ENCODE peak calls at places on chromosomes 11 and 22, in four cellular contexts. S is ascending aorta; V is CD4-positive, CD25-positive, alpha-beta regulatory T cell; R is heart right ventricle. Z is an unnamed sample. For H3K4me1, the result is how much of the 10 kb centered on the place peaks cover.

GRCh38 chr11:102457865-102458264 is 5.3 kb upstream of the TMEM123 start:
- DNase-seq in S (no peak), R (no peak), V (no peak), Z (no peak)

GRCh38 chr11:72441647-72442267 is 7.4 kb upstream of the CLPB start:
- DNase-seq in R (no peak), S (no peak), V (no peak), Z (no peak)

GRCh38 chr11:108895579-108896480 is 231.0 kb downstream of the DDX10 start:
- DNase-seq in R (no peak), S (no peak), V (no peak), Z (no peak)

GRCh38 chr22:17860220-17860965 is 86.1 kb upstream of the BID start:
- DNase-seq in S (no peak), R (no peak), V (no peak), Z (no peak)

GRCh38 chr11:44993971-44994705 is 43.5 kb upstream of the TP53I11 start:
- DNase-seq in S (no peak), V (no peak), R (no peak), Z (peak)

GRCh38 chr11:10984250-10984649 is 126.4 kb upstream of the ZBED5 start:
- DNase-seq in R (no peak), S (no peak), V (no peak), Z (no peak)

GRCh38 chr11:75524576-75525432 is 937 bp downstream of the GDPD5 start:
- DNase-seq in V (peak), S (peak), R (peak), Z (no peak)

GRCh38 chr22:25402501-25403283 is 161.8 kb upstream of the GRK3 start:
- DNase-seq in R (no peak), S (no peak), V (no peak), Z (peak)

GRCh38 chr11:69449320-69450063 is 32.0 kb upstream of the LINC01488 start:
- DNase-seq in S (peak), R (peak), V (no peak), Z (peak)

GRCh38 chr22:46721716-46722115 is 16.3 kb downstream of the CERK start:
- DNase-seq in R (no peak), V (no peak), S (no peak), Z (no peak)

GRCh38 chr11:130511765-130512164 is 63.3 kb downstream of the ADAMTS15 start:
- DNase-seq in R (no peak), V (no peak), S (no peak), Z (no peak)

GRCh38 chr11:69484427-69485259 is 3.2 kb downstream of the LINC01488 start:
- DNase-seq in R (no peak), V (no peak), S (no peak), Z (no peak)

GRCh38 chr11:115701284-115701875 is 197.2 kb upstream of the CADM1 start:
- DNase-seq in R (no peak), V (no peak), S (no peak), Z (no peak)

GRCh38 chr22:48707749-48708557 is 1119.7 kb downstream of the BRD1 start:
- DNase-seq in S (no peak), R (no peak), V (no peak), Z (no peak)

GRCh38 chr22:32655068-32655467 is 146.4 kb upstream of the TIMP3 start:
- DNase-seq in S (no peak), R (no peak), V (no peak), Z (no peak)

GRCh38 chr11:61472282-61472681 is 36.3 kb upstream of the LRRC10B start:
- DNase-seq in V (no peak), R (peak), S (peak), Z (peak)

GRCh38 chr11:65395961-65396530 is 9.6 kb downstream of the FRMD8 start:
- DNase-seq in R (no peak), S (no peak), V (no peak), Z (no peak)

GRCh38 chr11:33861911-33862310 is 30.0 kb downstream of the LMO2 start:
- DNase-seq in V (no peak), R (no peak), S (no peak), Z (no peak)

GRCh38 chr11:92340839-92341238 is 116.2 kb downstream of the FAT3 start:
- DNase-seq in S (no peak), R (no peak), V (no peak), Z (no peak)

GRCh38 chr11:80980221-80980620 is 1539.4 kb upstream of the TENM4 start:
- DNase-seq in V (no peak), R (no peak), S (no peak), Z (no peak)

GRCh38 chr11:77361184-77361583 is 59.7 kb upstream of the GDPD4 start:
- DNase-seq in V (no peak), S (no peak), R (no peak), Z (no peak)

GRCh38 chr11:27204527-27204926 is 158.5 kb downstream of the CCDC34 start:
- DNase-seq in V (no peak), R (no peak), S (no peak), Z (peak)
- H3K4me1 ChIP-seq in V (under half), R (under half), S (under half), Z (under half)

DNA sequence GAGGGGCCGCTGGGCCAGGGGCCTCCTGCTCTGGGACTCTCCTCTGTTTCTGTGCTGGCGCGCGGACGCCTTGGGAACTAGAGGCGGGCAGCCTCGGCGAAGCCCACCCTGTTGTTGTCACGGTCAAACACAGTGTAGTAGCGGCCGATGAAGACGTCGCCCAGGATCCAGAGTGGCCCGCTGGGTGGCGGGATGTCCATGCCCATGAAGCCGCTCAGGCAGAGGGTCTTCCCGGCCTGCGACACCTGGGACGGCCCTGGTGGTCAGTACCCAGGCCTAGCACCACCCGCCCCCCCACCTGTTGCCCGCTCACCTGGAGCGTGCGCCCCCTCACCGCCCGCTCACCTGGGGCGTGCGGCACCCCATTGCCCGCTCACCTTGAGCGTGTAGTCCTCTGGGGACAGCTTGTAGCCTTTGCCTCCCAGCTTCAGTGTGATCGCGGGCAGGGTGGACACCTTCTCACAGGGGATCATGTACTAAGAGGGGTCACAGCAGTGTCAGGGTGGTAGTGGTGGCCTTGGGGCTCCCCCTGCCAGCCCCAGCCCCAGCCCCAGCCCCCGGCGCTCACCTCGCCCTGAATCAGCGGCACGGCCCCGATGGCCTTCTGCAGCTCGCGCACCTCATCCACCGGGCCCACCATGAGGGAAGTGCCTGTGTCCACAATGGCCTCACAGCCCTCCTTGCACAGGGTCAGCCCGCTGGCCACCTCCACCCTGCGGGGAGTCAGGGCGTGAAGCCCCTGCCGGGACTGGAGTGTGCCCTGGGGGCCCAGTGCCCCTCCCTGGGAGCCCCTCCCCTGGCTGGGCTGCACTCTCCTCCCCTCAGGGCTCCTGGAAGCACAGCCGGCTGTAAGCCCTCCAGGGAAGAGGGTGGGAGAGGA is 3.3 kb upstream of the IFITM10 start:
- DNase-seq in V (no peak), S (peak), R (no peak), Z (no peak)
- H3K4me1 ChIP-seq in V (under half), S (under half), R (under half), Z (under half)

GRCh38 chr11:7381937-7382336 is 103.4 kb upstream of the OLFML1 start:
- DNase-seq in S (no peak), R (no peak), V (no peak), Z (no peak)
- H3K4me1 ChIP-seq in S (under half), R (under half), V (under half), Z (under half)

GRCh38 chr22:28815729-28816128 is 15.4 kb upstream of the XBP1 start:
- DNase-seq in R (no peak), V (no peak), S (no peak), Z (no peak)

GRCh38 chr22:28810839-28811491 is 10.6 kb upstream of the XBP1 start:
- DNase-seq in S (no peak), V (no peak), R (no peak), Z (no peak)

GRCh38 chr22:28813772-28814518 is 13.6 kb upstream of the XBP1 start:
- DNase-seq in V (no peak), S (no peak), R (no peak), Z (peak)

GRCh38 chr22:28815101-28815500 is 14.7 kb upstream of the XBP1 start:
- DNase-seq in S (no peak), V (no peak), R (no peak), Z (no peak)

DNA sequence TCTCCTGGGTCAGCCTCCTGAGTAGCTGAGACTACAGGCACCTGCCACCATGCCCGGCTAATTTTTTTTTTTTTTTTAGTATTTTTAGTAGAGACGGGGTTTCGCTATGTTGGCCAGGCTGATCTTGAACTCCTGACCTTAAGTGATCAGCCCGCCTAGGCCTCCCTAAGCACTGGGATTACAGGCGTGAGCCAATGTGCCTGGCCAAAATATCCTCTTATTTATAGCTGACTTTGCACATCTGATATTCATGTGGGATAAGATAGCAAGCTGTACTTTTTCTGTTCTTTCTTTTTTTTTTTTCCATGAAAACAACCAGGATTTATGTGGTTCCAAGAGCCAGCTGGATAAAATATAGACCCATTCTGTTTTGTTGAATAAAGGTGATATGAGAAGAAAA is 12.1 kb upstream of the XBP1 start:
- DNase-seq in R (no peak), V (no peak), S (no peak), Z (no peak)
- H3K4me1 ChIP-seq in R (under half), V (under half), S (under half), Z (half or more)